ENCODE peak calls at places on chromosomes 12 and 14, in four cellular contexts. W is AG09309; Q is stimulated activated CD8-positive, alpha-beta memory T cell treated with anti-CD3 and anti-CD28 coated beads, Interleukin-4, amount 100 ng/mL, for 24 hours; S is SIG-M5. U is an unnamed sample.

GRCh38 chr12:25254271-25254880 is 3.6 kb upstream of the KRAS start:
- DNase-seq in W (no peak), Q (no peak), S (no peak), U (no peak)

GRCh38 chr12:132477703-132478432 is 12.1 kb upstream of the FBRSL1 start:
- DNase-seq in W (no peak), Q (no peak), S (no peak), U (no peak)

GRCh38 chr12:64618953-64619590 is 8.8 kb downstream of the RASSF3 start:
- DNase-seq in W (peak; percentile 37), Q (no peak), S (peak; percentile 77), U (no peak)

GRCh38 chr14:24774167-24774915 is 140.4 kb upstream of the GZMB start:
- DNase-seq in W (no peak), Q (no peak), S (no peak), U (no peak)

GRCh38 chr12:55829967-55830600 is 697 bp upstream of the DNAJC14 start:
- DNase-seq in W (no peak), Q (peak; percentile 33), S (no peak), U (peak; percentile 47)

GRCh38 chr12:110532644-110533043 is 30.5 kb downstream of the RAD9B start:
- DNase-seq in W (no peak), Q (no peak), S (no peak), U (no peak)

GRCh38 chr12:27771470-27772327 is 8.3 kb upstream of the KLHL42 start:
- DNase-seq in W (no peak), Q (no peak), S (no peak), U (no peak)

GRCh38 chr12:82874935-82875334 is 188.2 kb downstream of the TMTC2 start:
- DNase-seq in W (no peak), Q (no peak), S (no peak), U (no peak)

GRCh38 chr12:52139147-52139546 is 52.7 kb downstream of the KRT80 start:
- DNase-seq in W (no peak), Q (no peak), S (no peak), U (no peak)

GRCh38 chr12:6613015-6613775 is 6.0 kb upstream of the CHD4 start:
- DNase-seq in W (no peak), Q (no peak), S (no peak), U (peak; percentile 42)

GRCh38 chr12:10179871-10180270 is 1.0 kb downstream of the TMEM52B start:
- DNase-seq in W (no peak), Q (no peak), S (no peak), U (no peak)

GRCh38 chr14:49512571-49512970 is 73.6 kb downstream of the RPS29 start:
- DNase-seq in W (no peak), Q (no peak), S (no peak), U (no peak)

GRCh38 chr14:50961606-50962259 is 17.4 kb upstream of the PYGL start:
- DNase-seq in W (peak; percentile 57), Q (no peak), S (no peak), U (no peak)

GRCh38 chr12:5960783-5961182 is 15.7 kb upstream of the ANO2 start:
- DNase-seq in W (no peak), Q (no peak), S (no peak), U (no peak)

GRCh38 chr12:62194031-62194430 is 66.2 kb upstream of the USP15 start:
- DNase-seq in W (no peak), Q (no peak), S (no peak), U (no peak)

GRCh38 chr14:35632276-35633071 is 98.5 kb downstream of the INSM2 start:
- DNase-seq in W (no peak), Q (no peak), S (no peak), U (no peak)

GRCh38 chr12:6943387-6943718 is 263 bp upstream of the RNU7-1 start:
- DNase-seq in W (peak; percentile 81), Q (no peak), S (peak; percentile 91), U (peak; percentile 73)

GRCh38 chr14:34781242-34781641 is 66.8 kb upstream of the CFL2 start:
- DNase-seq in W (peak; percentile 32), Q (no peak), S (no peak), U (no peak)

GRCh38 chr12:68784015-68784414 is 24.0 kb upstream of the MDM2 start:
- DNase-seq in W (no peak), Q (no peak), S (peak; percentile 83), U (no peak)

GRCh38 chr12:114152066-114152465 is 185.9 kb upstream of the RBM19 start:
- DNase-seq in W (no peak), Q (no peak), S (no peak), U (no peak)

GRCh38 chr14:104117341-104118005 is 20.9 kb upstream of the KIF26A start:
- DNase-seq in W (no peak), Q (no peak), S (no peak), U (no peak)

GRCh38 chr14:72553656-72554055 is 340.2 kb downstream of the DPF3 start:
- DNase-seq in W (no peak), Q (no peak), S (no peak), U (no peak)

GRCh38 chr14:103386632-103387329 is 1.6 kb downstream of the MARK3 start:
- DNase-seq in W (no peak), Q (no peak), S (no peak), U (no peak)

GRCh38 chr12:3704512-3705348 is 48.2 kb downstream of the CRACR2A start:
- DNase-seq in W (no peak), Q (no peak), S (no peak), U (no peak)

GRCh38 chr14:73472182-73473114 is 14.1 kb upstream of the NUMB start:
- DNase-seq in W (no peak), Q (no peak), S (no peak), U (no peak)

GRCh38 chr12:65649126-65649525 is 175.2 kb upstream of the HMGA2 start:
- DNase-seq in W (peak; percentile 98), Q (no peak), S (no peak), U (no peak)

GRCh38 chr12:51753980-51754675 is 94.4 kb downstream of the FIGNL2 start:
- DNase-seq in W (no peak), Q (no peak), S (no peak), U (no peak)

GRCh38 chr12:111197545-111197944 is 171.3 kb downstream of the PHETA1 start:
- DNase-seq in W (no peak), Q (no peak), S (no peak), U (no peak)

GRCh38 chr12:26113194-26113654 is 11.6 kb downstream of the BHLHE41 start:
- DNase-seq in W (no peak), Q (no peak), S (no peak), U (no peak)

GRCh38 chr14:90695997-90696681 is 120.1 kb downstream of the TTC7B start:
- DNase-seq in W (no peak), Q (no peak), S (no peak), U (no peak)